ENCODE peak calls at places on chromosomes 12 and 14, in six cellular contexts. One of them, this sample, is unnamed.

GRCh38 chr12:19430988-19431387 is 8.3 kb upstream of the AEBP2 start:
- DNase-seq in iPS-NIHi11: no peak
- DNase-seq in fibroblast of mammary gland: no peak
- DNase-seq in activated CD4-positive, alpha-beta T cell treated with anti-CD3 and anti-CD28 coated beads, Interleukin-2, amount 50 U/mL, for 24 hours: no peak
- DNase-seq in stimulated activated CD4-positive, alpha-beta T cell treated with anti-CD3 and anti-CD28 coated beads, Interleukin-4, amount 100 ng/mL, for 4 hours: no peak
- DNase-seq in activated T-cell treated with anti-CD3 and anti-CD28 coated beads for 48 hours: no peak
- DNase-seq in this sample: no peak

GRCh38 chr12:104622942-104623341 is 166.2 kb downstream of the CHST11 start:
- DNase-seq in iPS-NIHi11: no peak
- DNase-seq in fibroblast of mammary gland: no peak
- DNase-seq in activated CD4-positive, alpha-beta T cell treated with anti-CD3 and anti-CD28 coated beads, Interleukin-2, amount 50 U/mL, for 24 hours: no peak
- DNase-seq in stimulated activated CD4-positive, alpha-beta T cell treated with anti-CD3 and anti-CD28 coated beads, Interleukin-4, amount 100 ng/mL, for 4 hours: no peak
- DNase-seq in activated T-cell treated with anti-CD3 and anti-CD28 coated beads for 48 hours: no peak
- DNase-seq in this sample: no peak

GRCh38 chr12:104825408-104825807 is 132.7 kb downstream of the SLC41A2 start:
- DNase-seq in iPS-NIHi11: no peak
- DNase-seq in fibroblast of mammary gland: peak; percentile 41
- DNase-seq in activated CD4-positive, alpha-beta T cell treated with anti-CD3 and anti-CD28 coated beads, Interleukin-2, amount 50 U/mL, for 24 hours: no peak
- DNase-seq in stimulated activated CD4-positive, alpha-beta T cell treated with anti-CD3 and anti-CD28 coated beads, Interleukin-4, amount 100 ng/mL, for 4 hours: no peak
- DNase-seq in activated T-cell treated with anti-CD3 and anti-CD28 coated beads for 48 hours: no peak
- DNase-seq in this sample: no peak

GRCh38 chr14:23373041-23373440 is 432 bp downstream of the IL25 start:
- DNase-seq in iPS-NIHi11: no peak
- DNase-seq in fibroblast of mammary gland: no peak
- DNase-seq in activated CD4-positive, alpha-beta T cell treated with anti-CD3 and anti-CD28 coated beads, Interleukin-2, amount 50 U/mL, for 24 hours: no peak
- DNase-seq in stimulated activated CD4-positive, alpha-beta T cell treated with anti-CD3 and anti-CD28 coated beads, Interleukin-4, amount 100 ng/mL, for 4 hours: no peak
- DNase-seq in activated T-cell treated with anti-CD3 and anti-CD28 coated beads for 48 hours: no peak
- DNase-seq in this sample: no peak

GRCh38 chr12:53956251-53956887 is 1.7 kb downstream of the HOXC12 start:
- DNase-seq in iPS-NIHi11: no peak
- DNase-seq in fibroblast of mammary gland: no peak
- DNase-seq in activated CD4-positive, alpha-beta T cell treated with anti-CD3 and anti-CD28 coated beads, Interleukin-2, amount 50 U/mL, for 24 hours: no peak
- DNase-seq in stimulated activated CD4-positive, alpha-beta T cell treated with anti-CD3 and anti-CD28 coated beads, Interleukin-4, amount 100 ng/mL, for 4 hours: no peak
- DNase-seq in activated T-cell treated with anti-CD3 and anti-CD28 coated beads for 48 hours: no peak
- DNase-seq in this sample: no peak

GRCh38 chr12:58296818-58297217 is 355.5 kb downstream of the ATP23 start:
- DNase-seq in iPS-NIHi11: no peak
- DNase-seq in fibroblast of mammary gland: no peak
- DNase-seq in activated CD4-positive, alpha-beta T cell treated with anti-CD3 and anti-CD28 coated beads, Interleukin-2, amount 50 U/mL, for 24 hours: no peak
- DNase-seq in stimulated activated CD4-positive, alpha-beta T cell treated with anti-CD3 and anti-CD28 coated beads, Interleukin-4, amount 100 ng/mL, for 4 hours: no peak
- DNase-seq in activated T-cell treated with anti-CD3 and anti-CD28 coated beads for 48 hours: no peak
- DNase-seq in this sample: no peak

GRCh38 chr14:25237845-25238244 is 187.9 kb upstream of the STXBP6 start:
- DNase-seq in iPS-NIHi11: peak; percentile 48
- DNase-seq in fibroblast of mammary gland: peak; percentile 7
- DNase-seq in activated CD4-positive, alpha-beta T cell treated with anti-CD3 and anti-CD28 coated beads, Interleukin-2, amount 50 U/mL, for 24 hours: no peak
- DNase-seq in stimulated activated CD4-positive, alpha-beta T cell treated with anti-CD3 and anti-CD28 coated beads, Interleukin-4, amount 100 ng/mL, for 4 hours: no peak
- DNase-seq in activated T-cell treated with anti-CD3 and anti-CD28 coated beads for 48 hours: no peak
- DNase-seq in this sample: peak; percentile 21

GRCh38 chr12:115507951-115508722 is 769.4 kb downstream of the MED13L start:
- DNase-seq in iPS-NIHi11: peak; percentile 79
- DNase-seq in fibroblast of mammary gland: no peak
- DNase-seq in activated CD4-positive, alpha-beta T cell treated with anti-CD3 and anti-CD28 coated beads, Interleukin-2, amount 50 U/mL, for 24 hours: no peak
- DNase-seq in stimulated activated CD4-positive, alpha-beta T cell treated with anti-CD3 and anti-CD28 coated beads, Interleukin-4, amount 100 ng/mL, for 4 hours: no peak
- DNase-seq in activated T-cell treated with anti-CD3 and anti-CD28 coated beads for 48 hours: no peak
- DNase-seq in this sample: no peak

GRCh38 chr12:99053599-99054362 is 408.7 kb downstream of the APAF1 start:
- DNase-seq in iPS-NIHi11: no peak
- DNase-seq in fibroblast of mammary gland: no peak
- DNase-seq in activated CD4-positive, alpha-beta T cell treated with anti-CD3 and anti-CD28 coated beads, Interleukin-2, amount 50 U/mL, for 24 hours: no peak
- DNase-seq in stimulated activated CD4-positive, alpha-beta T cell treated with anti-CD3 and anti-CD28 coated beads, Interleukin-4, amount 100 ng/mL, for 4 hours: no peak
- DNase-seq in activated T-cell treated with anti-CD3 and anti-CD28 coated beads for 48 hours: no peak
- DNase-seq in this sample: no peak

GRCh38 chr14:39431416-39432178 is 636 bp downstream of the FBXO33 start:
- DNase-seq in iPS-NIHi11: peak; percentile 83
- DNase-seq in fibroblast of mammary gland: peak; percentile 16
- DNase-seq in activated CD4-positive, alpha-beta T cell treated with anti-CD3 and anti-CD28 coated beads, Interleukin-2, amount 50 U/mL, for 24 hours: peak; percentile 26
- DNase-seq in stimulated activated CD4-positive, alpha-beta T cell treated with anti-CD3 and anti-CD28 coated beads, Interleukin-4, amount 100 ng/mL, for 4 hours: peak; percentile 22
- DNase-seq in activated T-cell treated with anti-CD3 and anti-CD28 coated beads for 48 hours: peak; percentile 25
- DNase-seq in this sample: peak; percentile 86

GRCh38 chr12:8078916-8079315 is 3.2 kb upstream of the NECAP1 start:
- DNase-seq in iPS-NIHi11: no peak
- DNase-seq in fibroblast of mammary gland: no peak
- DNase-seq in activated CD4-positive, alpha-beta T cell treated with anti-CD3 and anti-CD28 coated beads, Interleukin-2, amount 50 U/mL, for 24 hours: no peak
- DNase-seq in stimulated activated CD4-positive, alpha-beta T cell treated with anti-CD3 and anti-CD28 coated beads, Interleukin-4, amount 100 ng/mL, for 4 hours: no peak
- DNase-seq in activated T-cell treated with anti-CD3 and anti-CD28 coated beads for 48 hours: no peak
- DNase-seq in this sample: no peak

GRCh38 chr14:64620910-64621309 is 71.1 kb downstream of the PPP1R36 start:
- DNase-seq in iPS-NIHi11: no peak
- DNase-seq in fibroblast of mammary gland: no peak
- DNase-seq in activated CD4-positive, alpha-beta T cell treated with anti-CD3 and anti-CD28 coated beads, Interleukin-2, amount 50 U/mL, for 24 hours: no peak
- DNase-seq in stimulated activated CD4-positive, alpha-beta T cell treated with anti-CD3 and anti-CD28 coated beads, Interleukin-4, amount 100 ng/mL, for 4 hours: no peak
- DNase-seq in activated T-cell treated with anti-CD3 and anti-CD28 coated beads for 48 hours: no peak
- DNase-seq in this sample: no peak

GRCh38 chr12:89073027-89073398 is 279.3 kb downstream of the DUSP6 start:
- DNase-seq in iPS-NIHi11: no peak
- DNase-seq in fibroblast of mammary gland: peak; percentile 91
- DNase-seq in activated CD4-positive, alpha-beta T cell treated with anti-CD3 and anti-CD28 coated beads, Interleukin-2, amount 50 U/mL, for 24 hours: no peak
- DNase-seq in stimulated activated CD4-positive, alpha-beta T cell treated with anti-CD3 and anti-CD28 coated beads, Interleukin-4, amount 100 ng/mL, for 4 hours: no peak
- DNase-seq in activated T-cell treated with anti-CD3 and anti-CD28 coated beads for 48 hours: no peak
- DNase-seq in this sample: no peak

GRCh38 chr14:105927661-105928060 is 401.3 kb downstream of the TMEM121 start:
- DNase-seq in iPS-NIHi11: no peak
- DNase-seq in fibroblast of mammary gland: no peak
- DNase-seq in activated CD4-positive, alpha-beta T cell treated with anti-CD3 and anti-CD28 coated beads, Interleukin-2, amount 50 U/mL, for 24 hours: no peak
- DNase-seq in stimulated activated CD4-positive, alpha-beta T cell treated with anti-CD3 and anti-CD28 coated beads, Interleukin-4, amount 100 ng/mL, for 4 hours: no peak
- DNase-seq in activated T-cell treated with anti-CD3 and anti-CD28 coated beads for 48 hours: no peak
- DNase-seq in this sample: no peak

GRCh38 chr12:107955966-107956643 is 173.0 kb upstream of the WSCD2 start:
- DNase-seq in iPS-NIHi11: peak; percentile 24
- DNase-seq in fibroblast of mammary gland: no peak
- DNase-seq in activated CD4-positive, alpha-beta T cell treated with anti-CD3 and anti-CD28 coated beads, Interleukin-2, amount 50 U/mL, for 24 hours: no peak
- DNase-seq in stimulated activated CD4-positive, alpha-beta T cell treated with anti-CD3 and anti-CD28 coated beads, Interleukin-4, amount 100 ng/mL, for 4 hours: no peak
- DNase-seq in activated T-cell treated with anti-CD3 and anti-CD28 coated beads for 48 hours: no peak
- DNase-seq in this sample: no peak

GRCh38 chr12:75568387-75568786 is 57.0 kb upstream of the KRR1 start:
- DNase-seq in iPS-NIHi11: no peak
- DNase-seq in fibroblast of mammary gland: no peak
- DNase-seq in activated CD4-positive, alpha-beta T cell treated with anti-CD3 and anti-CD28 coated beads, Interleukin-2, amount 50 U/mL, for 24 hours: no peak
- DNase-seq in stimulated activated CD4-positive, alpha-beta T cell treated with anti-CD3 and anti-CD28 coated beads, Interleukin-4, amount 100 ng/mL, for 4 hours: no peak
- DNase-seq in activated T-cell treated with anti-CD3 and anti-CD28 coated beads for 48 hours: no peak
- DNase-seq in this sample: no peak

This sample was measured in D341Med.